ENCODE peak calls at places on chromosomes 2 and 18, in six cellular contexts. L is progenitor cell of endocrine pancreas, H is SK-N-SH, Q is stomach, T is left cardiac atrium, G is colonic mucosa. Y is an unnamed sample.

GRCh38 chr2:215736653-215737290 is 276.6 kb downstream of the MREG start:
- DNase-seq in G (no peak), T (no peak), Q (no peak), H (no peak), L (no peak), Y (no peak)

GRCh38 chr2:7646024-7646423 is 728.8 kb downstream of the RNF144A start:
- DNase-seq in H (no peak), T (no peak), Q (no peak), G (no peak), L (no peak), Y (no peak)

GRCh38 chr2:222927600-222927999 is 66.8 kb downstream of the ACSL3 start:
- DNase-seq in T (no peak), G (no peak), L (no peak), Q (no peak), H (no peak), Y (no peak)

GRCh38 chr2:10331702-10332401 is 29.1 kb downstream of the HPCAL1 start:
- DNase-seq in T (no peak), G (no peak), H (no peak), L (no peak), Q (no peak), Y (no peak)

GRCh38 chr2:174613545-174613944 is 15.9 kb upstream of the WIPF1 start:
- DNase-seq in Q (no peak), L (no peak), T (no peak), G (no peak), H (no peak), Y (no peak)

GRCh38 chr18:3985664-3986063 is 469.4 kb downstream of the DLGAP1 start:
- DNase-seq in L (no peak), G (no peak), T (no peak), H (no peak), Q (no peak), Y (no peak)

GRCh38 chr2:115413796-115414195 is 971.4 kb downstream of the DPP10 start:
- DNase-seq in G (no peak), T (no peak), H (no peak), L (no peak), Q (no peak), Y (no peak)

GRCh38 chr18:44781890-44782289 is 101.2 kb downstream of the SETBP1 start:
- DNase-seq in L (no peak), H (no peak), Q (no peak), T (no peak), G (no peak), Y (no peak)

GRCh38 chr2:54590216-54590961 is 133.1 kb upstream of the EML6 start:
- DNase-seq in L (no peak), G (no peak), Q (no peak), H (no peak), T (no peak), Y (no peak)

GRCh38 chr2:191155608-191156071 is 4.8 kb upstream of the STAT4 start:
- DNase-seq in G (no peak), Q (no peak), T (no peak), L (no peak), H (peak), Y (peak)

GRCh38 chr18:36152781-36153180 is 23.1 kb downstream of the ELP2 start:
- DNase-seq in Q (no peak), H (no peak), G (no peak), T (no peak), L (no peak), Y (no peak)

GRCh38 chr2:72678036-72678435 is 147.8 kb downstream of the EXOC6B start:
- DNase-seq in L (no peak), G (no peak), Q (no peak), T (no peak), H (no peak), Y (no peak)

GRCh38 chr2:238523158-238524110 is 96.7 kb downstream of the ASB1 start:
- DNase-seq in Q (no peak), T (no peak), L (no peak), H (peak), G (peak), Y (no peak)

GRCh38 chr2:99974966-99975365 is 167.4 kb downstream of the AFF3 start:
- DNase-seq in T (no peak), L (no peak), Q (no peak), H (no peak), G (no peak), Y (no peak)

GRCh38 chr18:49612515-49613033 is 50.7 kb downstream of the LIPG start:
- DNase-seq in Q (no peak), T (no peak), G (no peak), H (no peak), L (no peak), Y (no peak)

GRCh38 chr18:58612239-58613055 is 16.4 kb downstream of the ALPK2 start:
- DNase-seq in H (no peak), G (no peak), T (no peak), L (no peak), Q (no peak), Y (no peak)

GRCh38 chr2:181575024-181575649 is 81.8 kb downstream of the CERKL start:
- DNase-seq in L (no peak), T (no peak), G (no peak), Q (no peak), H (no peak), Y (no peak)

GRCh38 chr2:146652311-146652710 is 1192.5 kb upstream of the ACVR2A start:
- DNase-seq in Q (no peak), L (no peak), H (no peak), G (no peak), T (no peak), Y (no peak)

GRCh38 chr18:1133541-1133940 is 228.9 kb downstream of the ADCYAP1 start:
- DNase-seq in H (no peak), L (no peak), G (no peak), T (no peak), Q (no peak), Y (no peak)

GRCh38 chr2:179096090-179096489 is 46.2 kb upstream of the CCDC141 start:
- DNase-seq in G (no peak), T (no peak), H (no peak), Q (no peak), L (no peak), Y (no peak)

GRCh38 chr18:23994361-23994902 is 20.1 kb upstream of the TTC39C start:
- DNase-seq in H (peak), T (peak), Q (no peak), L (no peak), G (peak), Y (peak)

GRCh38 chr18:25164837-25165791 is 186.9 kb downstream of the ZNF521 start:
- DNase-seq in H (no peak), T (no peak), G (no peak), Q (no peak), L (no peak), Y (no peak)

GRCh38 chr2:241859436-241860183 is 916 bp upstream of the PDCD1 start:
- DNase-seq in G (peak), H (peak), L (no peak), Q (no peak), T (peak), Y (peak)

GRCh38 chr2:185811580-185811979 is 73.0 kb downstream of the FSIP2 start:
- DNase-seq in Q (no peak), H (no peak), T (no peak), G (no peak), L (no peak), Y (no peak)

GRCh38 chr2:208386546-208386945 is 20.0 kb upstream of the PTH2R start:
- DNase-seq in L (no peak), G (no peak), Q (no peak), T (no peak), H (no peak), Y (no peak)

GRCh38 chr2:189466656-189467055 is 25.4 kb downstream of the WDR75 start:
- DNase-seq in G (no peak), H (peak), L (no peak), T (no peak), Q (no peak), Y (peak)

Y was measured in D341Med.